ENCODE peak calls at places on chromosomes 4 and X, in four cellular contexts. S is colonic mucosa; K is naive thymus-derived CD4-positive, alpha-beta T cell; V is effector memory CD4-positive, alpha-beta T cell. W is an unnamed sample.

GRCh38 chrX:135522878-135523693 is 2.6 kb downstream of the INTS6L start:
- DNase-seq in S (no peak), K (no peak), V (no peak), W (no peak)

GRCh38 chr4:8847331-8847730 is 24.3 kb downstream of the HMX1 start:
- DNase-seq in S (no peak), K (no peak), V (no peak), W (no peak)

GRCh38 chr4:128169245-128169644 is 108.1 kb downstream of the LARP1B start:
- DNase-seq in S (no peak), K (no peak), V (no peak), W (no peak)

GRCh38 chrX:133987188-133987587 is 1.8 kb upstream of the GPC3 start:
- DNase-seq in S (no peak), K (no peak), V (no peak), W (no peak)

GRCh38 chrX:32673193-32673592 is 538.2 kb downstream of the DMD start:
- DNase-seq in S (no peak), K (no peak), V (no peak), W (no peak)

GRCh38 chr4:112185740-112186670 is 40.8 kb downstream of the FAM241A start:
- DNase-seq in S (no peak), K (no peak), V (no peak), W (no peak)

GRCh38 chr4:78298618-78299017 is 241.5 kb downstream of the FRAS1 start:
- DNase-seq in S (no peak), K (no peak), V (no peak), W (no peak)

GRCh38 chr4:39718366-39719323 is 20.7 kb downstream of the UBE2K start:
- DNase-seq in S (no peak), K (no peak), V (no peak), W (no peak)

GRCh38 chr4:8167815-8168214 is 9.2 kb upstream of the ABLIM2 start:
- DNase-seq in S (no peak), K (no peak), V (no peak), W (no peak)

GRCh38 chr4:48184891-48185290 is 50.8 kb upstream of the TXK start:
- DNase-seq in S (no peak), K (no peak), V (no peak), W (no peak)

GRCh38 chr4:88991746-88992145 is 65.2 kb downstream of the FAM13A start:
- DNase-seq in S (no peak), K (no peak), V (no peak), W (no peak)

GRCh38 chrX:136251042-136251991 is at the start of gene MAP7D3:
- DNase-seq in S (peak), K (peak), V (peak), W (no peak)

GRCh38 chr4:68953056-68953455 is 1.5 kb upstream of the UGT2A3 start:
- DNase-seq in S (no peak), K (no peak), V (no peak), W (no peak)

GRCh38 chr4:154471924-154472323 is 19.7 kb downstream of the DCHS2 start:
- DNase-seq in S (no peak), K (no peak), V (no peak), W (no peak)

GRCh38 chrX:109782994-109783711 is 50.1 kb upstream of the ACSL4 start:
- DNase-seq in S (no peak), K (peak), V (no peak), W (peak)

GRCh38 chr4:122874194-122874593 is 47.6 kb downstream of the FGF2 start:
- DNase-seq in S (no peak), K (no peak), V (no peak), W (peak)

GRCh38 chr4:5036239-5036638 is 15.0 kb upstream of the STK32B start:
- DNase-seq in S (no peak), K (no peak), V (no peak), W (peak)

GRCh38 chr4:73187325-73187724 is 71.3 kb downstream of the ANKRD17 start:
- DNase-seq in S (no peak), K (no peak), V (no peak), W (no peak)

GRCh38 chr4:118909173-118909956 is 20.7 kb downstream of the SYNPO2 start:
- DNase-seq in S (no peak), K (no peak), V (no peak), W (no peak)

GRCh38 chrX:13478740-13479451 is 90.5 kb upstream of the EGFL6 start:
- DNase-seq in S (no peak), K (no peak), V (no peak), W (no peak)

GRCh38 chr4:161949941-161950725 is 213.7 kb downstream of the FSTL5 start:
- DNase-seq in S (no peak), K (no peak), V (no peak), W (no peak)

GRCh38 chr4:156774422-156774821 is 197.2 kb downstream of the PDGFC start:
- DNase-seq in S (no peak), K (no peak), V (no peak), W (peak)

GRCh38 chrX:100895365-100896075 is 21.4 kb upstream of the NOX1 start:
- DNase-seq in S (no peak), K (no peak), V (no peak), W (no peak)

GRCh38 chrX:139831689-139832456 is 101.0 kb downstream of the ATP11C start:
- DNase-seq in S (peak), K (no peak), V (no peak), W (peak)

GRCh38 chr4:16230308-16230707 is 4.0 kb upstream of the TAPT1 start:
- DNase-seq in S (no peak), K (no peak), V (no peak), W (no peak)

GRCh38 chr4:8162625-8163024 is 4.0 kb upstream of the ABLIM2 start:
- DNase-seq in S (no peak), K (no peak), V (no peak), W (no peak)

GRCh38 chrX:12137982-12138365 is 299 bp upstream of the FRMPD4 start:
- DNase-seq in S (no peak), K (no peak), V (no peak), W (no peak)

GRCh38 chr4:25535701-25536473 is 119.8 kb upstream of the SLC34A2 start:
- DNase-seq in S (no peak), K (no peak), V (no peak), W (no peak)

DNA sequence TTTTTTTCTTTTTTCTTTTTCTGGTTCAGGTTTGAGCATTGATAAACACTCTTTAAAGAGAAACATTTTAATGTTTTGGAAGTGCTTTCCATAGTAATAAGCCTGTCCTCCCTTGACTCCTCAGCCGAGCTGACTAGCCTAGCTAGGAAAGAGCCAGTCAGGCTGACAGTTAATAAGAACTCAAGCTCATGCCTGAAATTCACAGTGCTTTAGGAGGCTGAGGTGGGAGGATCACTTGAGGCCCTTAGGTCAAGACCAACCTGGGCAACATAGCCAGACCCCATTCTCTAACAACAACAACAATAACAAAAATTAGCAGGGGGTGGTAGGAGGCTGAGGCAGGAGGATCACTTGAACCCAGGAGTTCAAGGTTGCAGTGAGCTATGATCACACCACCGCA is 53.4 kb upstream of the ZCCHC13 start:
- DNase-seq in S (no peak), K (no peak), V (no peak), W (no peak)
- H3K27ac ChIP-seq in S (peak), K (no peak), V (no peak), W (peak)

GRCh38 chr4:35253331-35253730 is 991.0 kb downstream of the ARAP2 start:
- DNase-seq in S (no peak), K (no peak), V (no peak), W (no peak)
- H3K27ac ChIP-seq in S (no peak), K (no peak), V (no peak), W (no peak)

GRCh38 chr4:41670530-41670929 is 78.0 kb downstream of the PHOX2B start:
- DNase-seq in S (no peak), K (no peak), V (no peak), W (no peak)
- H3K27ac ChIP-seq in S (no peak), K (no peak), V (no peak), W (no peak)

GRCh38 chr4:168645933-168646768 is 149.3 kb downstream of the PALLD start:
- DNase-seq in S (no peak), K (no peak), V (no peak), W (no peak)

GRCh38 chr4:168641811-168642140 is 144.9 kb downstream of the PALLD start:
- DNase-seq in S (no peak), K (no peak), V (no peak), W (no peak)

GRCh38 chr4:168643083-168643795 is 146.4 kb downstream of the PALLD start:
- DNase-seq in S (no peak), K (no peak), V (no peak), W (no peak)

GRCh38 chr4:168639914-168640313 is 143.1 kb downstream of the PALLD start:
- DNase-seq in S (no peak), K (no peak), V (no peak), W (no peak)

GRCh38 chr4:168643796-168644159 is 146.9 kb downstream of the PALLD start:
- DNase-seq in S (no peak), K (no peak), V (no peak), W (no peak)
- H3K27ac ChIP-seq in S (no peak), K (no peak), V (no peak), W (no peak)

DNA sequence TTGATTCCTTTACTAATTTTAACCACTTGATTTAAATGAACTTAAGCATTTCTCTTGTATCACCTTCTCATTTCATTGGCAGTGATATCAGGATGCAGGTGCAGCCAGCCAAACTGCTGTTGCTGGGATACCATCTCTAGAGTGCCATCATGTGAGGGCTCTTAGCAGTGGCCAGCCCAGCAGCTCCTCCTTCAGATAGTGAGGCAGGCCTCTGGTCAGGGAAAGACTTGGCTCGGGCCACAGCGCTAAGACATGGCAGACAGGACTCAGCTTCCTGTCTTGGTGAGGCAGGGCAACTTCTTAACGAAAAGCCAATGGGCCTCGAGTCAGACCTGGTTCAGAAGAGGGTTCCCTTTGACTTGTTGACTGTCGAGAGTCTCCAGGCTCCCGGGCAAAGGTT is 50.0 kb downstream of the NOP14 start:
- DNase-seq in S (no peak), K (no peak), V (no peak), W (no peak)
- H3K27ac ChIP-seq in S (no peak), K (no peak), V (no peak), W (no peak)

GRCh38 chr4:26647523-26648224 is 63.8 kb downstream of the TBC1D19 start:
- DNase-seq in S (no peak), K (no peak), V (no peak), W (no peak)
- H3K27ac ChIP-seq in S (no peak), K (no peak), V (no peak), W (no peak)

GRCh38 chr4:17324431-17324830 is 187.5 kb downstream of the QDPR start:
- DNase-seq in S (peak), K (peak), V (peak), W (peak)

GRCh38 chr4:17326756-17327155 is 185.1 kb downstream of the QDPR start:
- DNase-seq in S (no peak), K (no peak), V (no peak), W (no peak)

GRCh38 chr4:17322514-17322913 is 189.4 kb downstream of the QDPR start:
- DNase-seq in S (no peak), K (no peak), V (no peak), W (no peak)

GRCh38 chr4:17325098-17325497 is 186.8 kb downstream of the QDPR start:
- DNase-seq in S (no peak), K (no peak), V (no peak), W (no peak)

DNA sequence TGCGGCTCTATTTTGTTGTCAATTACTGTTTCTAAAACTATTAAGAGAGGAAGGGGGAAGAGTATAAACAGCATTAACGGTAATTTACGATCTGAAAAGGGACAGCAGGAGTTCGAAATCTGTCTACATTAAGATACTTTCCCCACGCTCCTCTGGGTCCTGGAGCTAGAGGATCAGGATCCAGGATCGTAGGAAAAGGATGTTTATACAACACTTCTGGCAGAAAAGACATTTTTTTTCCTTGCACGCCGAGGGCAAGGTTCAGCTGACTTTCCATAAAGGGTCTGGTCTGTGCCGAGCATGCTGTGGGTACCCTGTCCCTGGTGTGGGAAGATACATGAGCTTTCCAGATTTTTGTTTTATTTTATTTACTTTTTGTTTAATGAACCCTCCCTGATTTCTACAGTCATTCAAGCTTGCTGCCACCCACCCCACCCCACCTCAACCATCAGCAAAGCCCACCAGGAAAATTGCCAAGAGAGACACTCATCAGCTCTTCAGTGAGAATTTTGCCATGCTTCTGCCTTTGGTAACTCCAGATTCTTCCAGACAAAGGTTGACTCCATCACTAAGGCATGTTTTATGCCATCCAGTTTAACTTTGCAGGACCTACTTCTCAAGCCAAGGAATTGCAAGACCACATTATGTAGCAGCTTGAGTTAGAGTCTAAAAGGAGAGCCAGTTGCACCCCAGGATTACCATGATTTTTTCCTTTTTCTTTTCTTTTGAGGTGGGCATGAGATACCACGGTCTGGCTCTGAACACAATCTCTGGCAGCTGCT is 188.1 kb downstream of the QDPR start:
- DNase-seq in S (no peak), K (no peak), V (no peak), W (no peak)
- H3K27ac ChIP-seq in S (no peak), K (no peak), V (no peak), W (peak)